ENCODE peak calls at places on chromosomes 1 and 21, in five cellular contexts. B, A, R, J and E are unnamed samples.
A peak's percentile ranks its signal among the peaks of the same experiment; 100 is the strongest.

GRCh38 chr1:207049974-207050391 is 1.0 kb downstream of the YOD1 start:
- DNase-seq in J (peak; percentile 46), B (no peak), R (peak; percentile 38), A (peak; percentile 62), E (peak; percentile 54)

GRCh38 chr21:43748622-43749021 is 27.5 kb downstream of the CSTB start:
- DNase-seq in A (no peak), J (no peak), B (no peak), R (no peak), E (no peak)

GRCh38 chr21:32887026-32887425 is 115.5 kb upstream of the PAXBP1 start:
- DNase-seq in B (no peak), R (no peak), A (no peak), J (no peak), E (no peak)

GRCh38 chr1:200979574-200980451 is 43.7 kb downstream of the KIF21B start:
- DNase-seq in A (peak; percentile 53), R (no peak), B (peak; percentile 30), J (peak; percentile 34), E (peak; percentile 23)

GRCh38 chr1:11568687-11569086 is 85.5 kb downstream of the FBXO2 start:
- DNase-seq in A (no peak), B (no peak), J (no peak), R (no peak), E (no peak)

GRCh38 chr1:206419783-206420182 is 50.5 kb upstream of the IKBKE start:
- DNase-seq in A (no peak), R (no peak), B (no peak), J (peak; percentile 32), E (no peak)

GRCh38 chr21:45471229-45472052 is 66.5 kb downstream of the COL18A1 start:
- DNase-seq in B (no peak), J (peak; percentile 86), A (no peak), R (no peak), E (no peak)

GRCh38 chr21:38067086-38067739 is 151.0 kb upstream of the KCNJ6 start:
- DNase-seq in A (no peak), J (no peak), B (no peak), R (no peak), E (no peak)

GRCh38 chr1:53332833-53333232 is 5.0 kb upstream of the LRP8 start:
- DNase-seq in J (no peak), A (no peak), B (no peak), R (no peak), E (no peak)

GRCh38 chr1:32816676-32817158 is 441 bp downstream of the YARS1 start:
- DNase-seq in J (peak; percentile 59), B (no peak), A (peak; percentile 46), R (peak; percentile 18), E (no peak)

GRCh38 chr1:12678820-12679219 is 34.9 kb downstream of the AADACL4 start:
- DNase-seq in J (no peak), B (no peak), R (no peak), A (no peak), E (no peak)

GRCh38 chr21:29135481-29135880 is 5.0 kb downstream of the MAP3K7CL start:
- DNase-seq in A (no peak), R (no peak), B (no peak), J (no peak), E (no peak)

GRCh38 chr1:59317780-59318179 is 20.9 kb downstream of the FGGY start:
- DNase-seq in R (no peak), B (no peak), J (no peak), A (no peak), E (no peak)

GRCh38 chr1:52511851-52512615 is 40.9 kb downstream of the TUT4 start:
- DNase-seq in J (no peak), A (no peak), R (no peak), B (no peak), E (no peak)

GRCh38 chr1:219528633-219529032 is 84.3 kb downstream of the ZC3H11B start:
- DNase-seq in A (no peak), J (no peak), R (no peak), B (no peak), E (no peak)

GRCh38 chr1:202276081-202276715 is 65.5 kb downstream of the UBE2T start:
- DNase-seq in J (no peak), A (no peak), R (no peak), B (no peak), E (no peak)

GRCh38 chr1:97379387-97380075 is 541.3 kb downstream of the DPYD start:
- DNase-seq in J (peak; percentile 14), R (no peak), A (no peak), B (no peak), E (no peak)

GRCh38 chr1:63322248-63322943 is at the start of gene FOXD3:
- DNase-seq in A (peak; percentile 59), R (no peak), B (no peak), J (peak; percentile 85), E (peak; percentile 86)

GRCh38 chr1:117670996-117671780 is 65.3 kb downstream of the TENT5C start:
- DNase-seq in R (no peak), A (no peak), J (no peak), B (no peak), E (no peak)

GRCh38 chr1:225158291-225158690 is 228.8 kb downstream of the DNAH14 start:
- DNase-seq in J (no peak), A (no peak), R (no peak), B (no peak), E (no peak)

GRCh38 chr1:165010418-165011055 is 346.0 kb downstream of the LMX1A start:
- DNase-seq in B (no peak), J (no peak), R (no peak), A (no peak), E (no peak)

GRCh38 chr1:84247425-84248220 is 53.9 kb upstream of the SAMD13 start:
- DNase-seq in R (no peak), J (peak; percentile 46), B (no peak), A (no peak), E (no peak)

GRCh38 chr21:30164796-30165195 is 1.8 kb downstream of the CLDN17 start:
- DNase-seq in R (no peak), B (no peak), J (no peak), A (no peak), E (no peak)

GRCh38 chr1:64033667-64034215 is 169.7 kb upstream of the UBE2U start:
- DNase-seq in B (no peak), A (no peak), J (peak; percentile 31), R (no peak), E (no peak)

GRCh38 chr1:160022330-160023310 is 9.2 kb downstream of the PIGM start:
- DNase-seq in A (peak; percentile 35), R (no peak), J (no peak), B (no peak), E (peak; percentile 18)

GRCh38 chr1:151833172-151833571 is 1.6 kb upstream of the RORC start:
- DNase-seq in J (no peak), B (no peak), R (no peak), A (no peak), E (no peak)

GRCh38 chr1:26156285-26157038 is 2.4 kb upstream of the FAM110D start:
- DNase-seq in R (no peak), J (peak; percentile 10), B (peak; percentile 51), A (no peak), E (peak; percentile 10)

GRCh38 chr1:218865591-218865990 is 308.1 kb upstream of the LYPLAL1 start:
- DNase-seq in B (no peak), R (no peak), J (no peak), A (no peak), E (no peak)

GRCh38 chr1:162374406-162374805 is 2.2 kb downstream of the SPATA46 start:
- DNase-seq in A (no peak), J (no peak), B (no peak), R (no peak), E (no peak)

GRCh38 chr1:1919304-1920056 is 401 bp upstream of the TMEM52 start:
- DNase-seq in R (peak; percentile 79), J (peak; percentile 100), B (peak; percentile 99), A (peak; percentile 97), E (peak; percentile 99)

GRCh38 chr1:247548847-247549246 is at the start of gene GCSAML:
- DNase-seq in A (no peak), R (peak; percentile 56), B (peak; percentile 74), J (no peak), E (no peak)

GRCh38 chr1:197915797-197916686 is 1.1 kb upstream of the LHX9 start:
- DNase-seq in B (no peak), A (peak; percentile 79), R (no peak), J (peak; percentile 74), E (peak; percentile 82)

GRCh38 chr1:146046664-146047063 is 25.1 kb upstream of the HJV start:
- DNase-seq in A (no peak), R (no peak), B (no peak), J (no peak), E (no peak)

GRCh38 chr1:8818325-8818775 is 910 bp upstream of the RERE start:
- DNase-seq in A (peak; percentile 64), B (no peak), J (no peak), R (no peak), E (peak; percentile 63)